ENCODE peak calls at places on chromosomes 12 and 14, in four cellular contexts. S, K, G and Z are unnamed samples.

GRCh38 chr12:105201389-105201788 is 34.6 kb downstream of the APPL2 start:
- DNase-seq in G (no peak), K (no peak), S (no peak), Z (no peak)

GRCh38 chr12:6810758-6811157 is 10.9 kb upstream of the GPR162 start:
- DNase-seq in K (no peak), S (no peak), G (no peak), Z (no peak)

GRCh38 chr12:74791365-74791764 is 253.7 kb downstream of the ATXN7L3B start:
- DNase-seq in S (no peak), K (no peak), G (no peak), Z (no peak)

GRCh38 chr14:103339561-103339960 is 5.5 kb downstream of the EIF5 start:
- DNase-seq in K (no peak), G (no peak), S (no peak), Z (no peak)

GRCh38 chr14:33786091-33786825 is 164.6 kb downstream of the EGLN3 start:
- DNase-seq in S (no peak), G (no peak), K (no peak), Z (no peak)

GRCh38 chr14:58777541-58777979 is 139.8 kb downstream of the DACT1 start:
- DNase-seq in G (no peak), S (no peak), K (no peak), Z (no peak)

GRCh38 chr12:2900642-2901041 is 10.0 kb downstream of the TULP3 start:
- DNase-seq in S (no peak), K (no peak), G (no peak), Z (no peak)

GRCh38 chr12:4819654-4820053 is 90.1 kb upstream of the KCNA1 start:
- DNase-seq in S (no peak), K (no peak), G (no peak), Z (no peak)

GRCh38 chr14:72883963-72884362 is 9.9 kb downstream of the DPF3 start:
- DNase-seq in K (no peak), S (no peak), G (peak), Z (peak)

GRCh38 chr14:103597623-103598372 is 31.2 kb upstream of the KLC1 start:
- DNase-seq in K (no peak), G (no peak), S (peak), Z (no peak)

GRCh38 chr12:95673576-95673975 is 117.0 kb downstream of the NTN4 start:
- DNase-seq in S (no peak), G (no peak), K (no peak), Z (no peak)

GRCh38 chr12:73659802-73660201 is 877.8 kb upstream of the ATXN7L3B start:
- DNase-seq in S (no peak), K (no peak), G (no peak), Z (no peak)

GRCh38 chr14:32201816-32202467 is at the start of gene RNU6-7:
- DNase-seq in G (no peak), S (peak), K (peak), Z (peak)

GRCh38 chr12:124592481-124593160 is 25.2 kb upstream of the NCOR2 start:
- DNase-seq in K (no peak), G (no peak), S (no peak), Z (no peak)

GRCh38 chr14:42141328-42141727 is 534.7 kb downstream of the LRFN5 start:
- DNase-seq in G (no peak), S (no peak), K (no peak), Z (no peak)

GRCh38 chr12:16881986-16882385 is 276.0 kb upstream of the LMO3 start:
- DNase-seq in S (no peak), K (no peak), G (no peak), Z (no peak)

GRCh38 chr14:23030936-23031335 is 3.8 kb downstream of the PSMB5 start:
- DNase-seq in K (no peak), G (no peak), S (no peak), Z (no peak)

GRCh38 chr12:47739959-47740358 is 14.7 kb upstream of the ENDOU start:
- DNase-seq in K (peak), G (no peak), S (no peak), Z (no peak)

GRCh38 chr12:119528241-119528640 is 65.3 kb upstream of the TMEM233 start:
- DNase-seq in G (no peak), K (no peak), S (no peak), Z (peak)

GRCh38 chr12:115398311-115398781 is 714.4 kb upstream of the TBX3 start:
- DNase-seq in S (no peak), G (no peak), K (peak), Z (no peak)

GRCh38 chr14:50943261-50943942 is 881 bp downstream of the PYGL start:
- DNase-seq in S (no peak), G (no peak), K (peak), Z (no peak)

GRCh38 chr12:112121780-112122565 is 3.4 kb upstream of the TRAFD1 start:
- DNase-seq in S (no peak), K (peak), G (no peak), Z (no peak)

GRCh38 chr14:24299255-24300191 is at the start of the genes DHRS1 and NOP9:
- DNase-seq in K (peak), S (peak), G (no peak), Z (peak)

GRCh38 chr12:25071366-25071765 is 122.5 kb upstream of the BCAT1 start:
- DNase-seq in S (no peak), G (no peak), K (no peak), Z (no peak)

GRCh38 chr14:35985504-35986218 is 159.5 kb downstream of the BRMS1L start:
- DNase-seq in K (no peak), G (no peak), S (no peak), Z (no peak)

GRCh38 chr14:92692822-92693226 is 55.6 kb downstream of the LGMN start:
- DNase-seq in K (peak), G (peak), S (no peak), Z (peak)

GRCh38 chr12:131106542-131106941 is 152.8 kb downstream of the ADGRD1 start:
- DNase-seq in G (no peak), S (no peak), K (no peak), Z (no peak)